ENCODE peak calls at places on chromosomes 5 and 9, in nine cellular contexts. D is gastrocnemius medialis, B is A549, A is testis, T is esophagus squamous epithelium, O is colonic mucosa, W is kidney, J is right atrium auricular region, L is tibial artery. M is an unnamed sample.
A peak's percentile ranks its signal among the peaks of the same experiment; 100 is the strongest.

GRCh38 chr5:56301041-56301440 is 67.9 kb upstream of the ANKRD55 start:
- DNase-seq in D (no peak), B (no peak), A (no peak), T (no peak), O (no peak), W (no peak), J (no peak), L (no peak), M (no peak)

GRCh38 chr9:120475341-120475740 is 104.6 kb downstream of the CDK5RAP2 start:
- DNase-seq in D (no peak), B (no peak), A (no peak), T (no peak), O (no peak), W (no peak), J (no peak), L (no peak), M (peak; percentile 62)

GRCh38 chr9:91995000-91995399 is 45.0 kb upstream of the ROR2 start:
- DNase-seq in D (no peak), B (no peak), A (no peak), T (no peak), O (no peak), W (no peak), J (no peak), L (no peak), M (no peak)

GRCh38 chr5:68375540-68375939 is 160.0 kb downstream of the PIK3R1 start:
- DNase-seq in D (no peak), B (no peak), A (no peak), T (no peak), O (no peak), W (no peak), J (no peak), L (no peak), M (no peak)

GRCh38 chr5:179762079-179762780 is 29.6 kb downstream of the MAML1 start:
- DNase-seq in D (no peak), B (no peak), A (no peak), T (no peak), O (peak; percentile 32), W (no peak), J (no peak), L (no peak), M (peak; percentile 48)

GRCh38 chr9:138020120-138020794 is 142.7 kb downstream of the CACNA1B start:
- DNase-seq in D (no peak), B (no peak), A (no peak), T (no peak), O (no peak), W (no peak), J (peak; percentile 55), L (no peak), M (no peak)

GRCh38 chr9:137253717-137254623 is 1.2 kb upstream of the NELFB start:
- DNase-seq in D (no peak), B (no peak), A (no peak), T (no peak), O (peak; percentile 66), W (no peak), J (no peak), L (no peak), M (no peak)

GRCh38 chr5:43425965-43426364 is 13.8 kb upstream of the CCL28 start:
- DNase-seq in D (no peak), B (no peak), A (no peak), T (no peak), O (no peak), W (peak; percentile 73), J (no peak), L (peak; percentile 67), M (no peak)

GRCh38 chr5:154370730-154371334 is 75.0 kb upstream of the SAP30L start:
- DNase-seq in D (peak; percentile 18), B (no peak), A (peak; percentile 58), T (no peak), O (no peak), W (no peak), J (no peak), L (peak; percentile 70), M (no peak)

GRCh38 chr5:89351232-89351631 is 468.2 kb upstream of the MEF2C start:
- DNase-seq in D (no peak), B (no peak), A (no peak), T (no peak), O (no peak), W (no peak), J (no peak), L (no peak), M (no peak)

GRCh38 chr9:9924369-9924768 is 688.4 kb downstream of the PTPRD start:
- DNase-seq in D (no peak), B (no peak), A (no peak), T (no peak), O (no peak), W (no peak), J (no peak), L (no peak), M (no peak)

GRCh38 chr5:154015071-154015693 is 23.5 kb downstream of the FAM114A2 start:
- DNase-seq in D (no peak), B (no peak), A (no peak), T (no peak), O (no peak), W (peak; percentile 39), J (no peak), L (no peak), M (no peak)

GRCh38 chr5:28542968-28543367 is 1504.6 kb upstream of the CDH9 start:
- DNase-seq in D (no peak), B (no peak), A (no peak), T (no peak), O (no peak), W (no peak), J (no peak), L (no peak), M (no peak)

GRCh38 chr9:97803167-97804058 is 49.6 kb upstream of the FOXE1 start:
- DNase-seq in D (peak; percentile 56), B (peak; percentile 71), A (peak; percentile 79), T (peak; percentile 12), O (peak; percentile 74), W (peak; percentile 96), J (peak; percentile 71), L (peak; percentile 77), M (peak; percentile 60)

GRCh38 chr5:60274704-60275103 is 381.2 kb upstream of the PDE4D start:
- DNase-seq in D (no peak), B (no peak), A (no peak), T (no peak), O (no peak), W (no peak), J (no peak), L (no peak), M (no peak)

GRCh38 chr9:131422241-131422792 is 28.4 kb downstream of the PRRC2B start:
- DNase-seq in D (peak; percentile 57), B (no peak), A (peak; percentile 75), T (no peak), O (no peak), W (no peak), J (no peak), L (no peak), M (peak; percentile 61)

GRCh38 chr5:107554776-107555424 is 115.8 kb downstream of the EFNA5 start:
- DNase-seq in D (no peak), B (no peak), A (no peak), T (no peak), O (no peak), W (no peak), J (no peak), L (no peak), M (no peak)

GRCh38 chr9:8553444-8553843 is 753.9 kb upstream of the DMAC1 start:
- DNase-seq in D (no peak), B (no peak), A (no peak), T (no peak), O (no peak), W (no peak), J (no peak), L (no peak), M (no peak)
- H3K4me1 ChIP-seq in D (no peaks in the 10 kb centered on the region), B (no peaks in the 10 kb centered on the region), A (no peaks in the 10 kb centered on the region), T (no peaks in the 10 kb centered on the region), O (no peaks in the 10 kb centered on the region), W (no peaks in the 10 kb centered on the region), J (no peaks in the 10 kb centered on the region), L (no peaks in the 10 kb centered on the region), M (no peaks in the 10 kb centered on the region)

DNA sequence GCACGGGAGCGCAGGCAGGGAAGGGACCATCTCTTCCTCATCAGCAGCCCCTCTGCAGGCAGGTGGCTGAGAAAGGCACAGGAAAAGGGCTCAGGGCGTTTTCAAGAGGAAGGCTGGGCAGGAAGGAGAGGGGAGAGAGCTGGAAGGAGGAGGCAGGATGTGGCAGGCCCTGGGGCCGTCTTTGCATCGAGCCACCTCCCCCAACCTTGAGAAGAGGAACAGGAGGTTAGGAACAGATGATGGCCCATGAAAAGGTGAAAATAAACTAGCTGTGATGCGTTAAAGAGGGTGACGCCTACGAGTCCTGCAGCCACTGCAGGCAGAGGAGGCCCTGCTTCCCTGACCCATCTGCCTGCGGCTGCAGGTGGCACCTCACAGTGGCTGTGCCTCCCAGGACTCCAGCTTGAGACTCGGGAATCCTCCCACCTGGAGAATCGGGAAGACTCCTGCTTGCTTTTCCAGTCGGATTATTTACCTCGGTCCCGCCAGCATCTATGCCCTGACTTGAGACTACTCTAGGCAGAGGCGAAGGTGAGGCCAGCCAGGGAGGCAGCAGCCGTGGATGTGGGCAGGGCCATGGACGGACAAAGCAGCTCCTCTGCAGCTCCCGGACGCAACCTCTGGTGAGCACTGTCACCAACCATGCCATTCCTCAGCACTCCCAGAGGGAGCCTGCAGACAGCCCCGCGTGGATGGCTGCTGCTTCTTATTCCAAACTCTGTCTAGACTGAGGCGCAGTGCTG is 18.2 kb downstream of the MED10 start:
- DNase-seq in D (no peak), B (no peak), A (no peak), T (no peak), O (no peak), W (no peak), J (peak; percentile 32), L (no peak), M (no peak)
- H3K27ac ChIP-seq in D (no peak overlapping the region), B (no peak overlapping the region), A (no peak overlapping the region), T (no peak overlapping the region), O (no peak overlapping the region), W (no peak overlapping the region), J (no peak overlapping the region), L (no peak overlapping the region), M (no peak overlapping the region)

DNA sequence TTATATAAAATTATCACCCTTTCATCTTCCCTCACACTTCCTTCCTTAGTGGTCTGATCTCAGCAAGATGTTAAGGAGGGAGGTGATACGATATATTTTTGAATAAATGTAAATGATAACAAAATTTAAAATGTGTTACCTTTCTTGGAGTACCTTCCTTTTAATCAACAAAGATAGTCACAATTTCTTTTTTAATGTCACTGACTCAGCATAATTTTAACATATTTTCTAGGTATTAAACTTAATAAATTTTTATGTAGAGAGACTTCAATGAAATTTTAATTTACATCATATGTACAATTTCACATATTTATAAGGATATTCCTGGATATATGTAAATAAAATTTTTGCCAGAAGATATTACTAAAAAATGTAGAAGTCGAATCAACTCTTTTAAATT is 125.0 kb upstream of the FBN2 start:
- DNase-seq in D (no peak), B (no peak), A (no peak), T (no peak), O (no peak), W (no peak), J (no peak), L (no peak), M (no peak)
- TF ChIP-seq CTCF in D (no peak), B (no peak), A (no peak), T (no peak), O (no peak), W (no peak), J (no peak), L (no peak), M (no peak)

DNA sequence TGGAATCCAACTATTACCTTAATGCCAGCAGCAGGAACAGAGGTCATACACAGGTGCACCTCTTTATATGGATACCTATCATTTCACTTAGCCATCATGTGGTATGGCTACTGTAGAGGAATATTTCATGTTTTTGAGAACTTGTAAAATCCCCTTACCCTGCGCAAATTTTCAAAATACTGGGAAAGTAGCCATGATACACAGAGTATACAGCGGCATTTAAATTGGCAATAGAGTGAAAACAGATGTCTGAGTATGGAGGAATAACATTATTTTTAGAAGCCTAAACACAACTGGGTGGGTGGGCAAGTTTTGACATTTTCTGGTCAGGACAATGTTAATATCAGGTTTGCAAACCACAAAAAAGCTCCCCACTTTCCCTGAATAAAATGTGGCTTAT is 109.5 kb downstream of the SMIM23 start:
- DNase-seq in D (no peak), B (no peak), A (no peak), T (no peak), O (no peak), W (no peak), J (no peak), L (no peak), M (no peak)
- H3K4me1 ChIP-seq in D (peaks cover 9% of the 10 kb centered on the region), B (no peaks in the 10 kb centered on the region), A (peaks cover 10% of the 10 kb centered on the region), T (no peaks in the 10 kb centered on the region), O (no peaks in the 10 kb centered on the region), W (peaks cover 6% of the 10 kb centered on the region), J (no peaks in the 10 kb centered on the region), L (no peaks in the 10 kb centered on the region), M (peaks cover 13% of the 10 kb centered on the region)

M was measured in psoas muscle.